ENCODE peak calls at places on chromosome 16, in six cellular contexts. O is K562, C is A549, T is GM12878, J is HepG2, A is upper lobe of left lung. Z is an unnamed sample.

GRCh38 chr16:84194470-84195200 is 3.7 kb downstream of the ADAD2 start:
- ATAC-seq in O (no peak), C (no peak), T (peak; percentile 47), J (no peak), A (no peak), Z (no peak)

GRCh38 chr16:82368041-82368440 is 198.0 kb upstream of the MPHOSPH6 start:
- ATAC-seq in O (peak; percentile 63), C (peak; percentile 77), T (peak; percentile 62), J (peak; percentile 94), A (peak; percentile 11), Z (no peak)

GRCh38 chr16:87369796-87370719 is 13.5 kb downstream of the FBXO31 start:
- ATAC-seq in O (no peak), C (no peak), T (no peak), J (peak; percentile 22), A (peak; percentile 6), Z (no peak)

GRCh38 chr16:11629071-11630030 is 38.9 kb upstream of the SNN start:
- ATAC-seq in O (no peak), C (peak; percentile 19), T (peak; percentile 38), J (no peak), A (peak; percentile 64), Z (peak; percentile 17)

GRCh38 chr16:83520596-83520995 is 287.2 kb upstream of the HSBP1 start:
- ATAC-seq in O (no peak), C (no peak), T (no peak), J (no peak), A (no peak), Z (no peak)

GRCh38 chr16:83187404-83187803 is 560.6 kb downstream of the CDH13 start:
- ATAC-seq in O (no peak), C (no peak), T (peak; percentile 27), J (no peak), A (no peak), Z (no peak)

GRCh38 chr16:84687715-84688114 is 12.1 kb upstream of the USP10 start:
- ATAC-seq in O (no peak), C (no peak), T (peak; percentile 96), J (no peak), A (no peak), Z (no peak)

GRCh38 chr16:10598157-10598556 is 17.8 kb upstream of the EMP2 start:
- ATAC-seq in O (no peak), C (no peak), T (no peak), J (no peak), A (no peak), Z (peak; percentile 49)

GRCh38 chr16:50367777-50368409 is 895 bp downstream of the BRD7 start:
- ATAC-seq in O (no peak), C (no peak), T (no peak), J (no peak), A (no peak), Z (no peak)

GRCh38 chr16:70717817-70718216 is 32.0 kb upstream of the MTSS2 start:
- ATAC-seq in O (no peak), C (no peak), T (no peak), J (no peak), A (no peak), Z (no peak)

GRCh38 chr16:2482181-2483107 is 7.5 kb downstream of the TBC1D24 start:
- ATAC-seq in O (no peak), C (no peak), T (no peak), J (no peak), A (peak; percentile 78), Z (peak; percentile 88)

GRCh38 chr16:8885674-8886592 is 3.8 kb downstream of the LITAFD start:
- ATAC-seq in O (no peak), C (peak; percentile 41), T (peak; percentile 34), J (peak; percentile 45), A (peak; percentile 4), Z (no peak)

GRCh38 chr16:11190585-11191565 is 65.1 kb downstream of the SOCS1 start:
- ATAC-seq in O (no peak), C (no peak), T (peak; percentile 41), J (no peak), A (no peak), Z (no peak)

GRCh38 chr16:68539704-68540370 is 746 bp downstream of the ZFP90 start:
- ATAC-seq in O (no peak), C (peak; percentile 65), T (peak; percentile 66), J (peak; percentile 53), A (peak; percentile 32), Z (peak; percentile 15)

GRCh38 chr16:88720396-88720970 is 14.2 kb downstream of the CTU2 start:
- ATAC-seq in O (no peak), C (no peak), T (no peak), J (no peak), A (no peak), Z (no peak)

GRCh38 chr16:24036614-24037013 is 200.8 kb downstream of the PRKCB start:
- ATAC-seq in O (peak; percentile 68), C (peak; percentile 91), T (peak; percentile 69), J (peak; percentile 81), A (peak; percentile 65), Z (no peak)

GRCh38 chr16:59645194-59645593 is 911.1 kb upstream of the GOT2 start:
- ATAC-seq in O (no peak), C (no peak), T (no peak), J (no peak), A (no peak), Z (no peak)

GRCh38 chr16:1045363-1046270 is 26.9 kb upstream of the SSTR5 start:
- ATAC-seq in O (no peak), C (no peak), T (no peak), J (peak; percentile 17), A (peak; percentile 13), Z (no peak)

GRCh38 chr16:81921415-81921814 is 89.9 kb downstream of the SDR42E1 start:
- ATAC-seq in O (no peak), C (no peak), T (no peak), J (no peak), A (no peak), Z (peak; percentile 61)

GRCh38 chr16:76360384-76360783 is 83.2 kb downstream of the CNTNAP4 start:
- ATAC-seq in O (no peak), C (no peak), T (no peak), J (no peak), A (no peak), Z (no peak)

GRCh38 chr16:79838860-79839259 is 238.3 kb upstream of the MAF start:
- ATAC-seq in O (no peak), C (no peak), T (no peak), J (peak; percentile 74), A (peak; percentile 35), Z (no peak)

GRCh38 chr16:12584488-12585233 is 219.0 kb downstream of the CPPED1 start:
- ATAC-seq in O (no peak), C (no peak), T (no peak), J (peak; percentile 52), A (no peak), Z (no peak)

GRCh38 chr16:12229759-12230594 is 253.4 kb downstream of the SNX29 start:
- ATAC-seq in O (no peak), C (no peak), T (no peak), J (peak; percentile 76), A (no peak), Z (peak; percentile 37)

GRCh38 chr16:1923299-1924034 is 5.3 kb upstream of the HS3ST6 start:
- ATAC-seq in O (peak; percentile 63), C (peak; percentile 90), T (peak; percentile 23), J (peak; percentile 52), A (peak; percentile 45), Z (peak; percentile 57)

GRCh38 chr16:28534542-28535373 is 4.0 kb downstream of the NUPR1 start:
- ATAC-seq in O (no peak), C (no peak), T (no peak), J (no peak), A (peak; percentile 64), Z (peak; percentile 58)

GRCh38 chr16:89972244-89973234 is 24.0 kb downstream of the DEF8 start:
- ATAC-seq in O (peak; percentile 91), C (peak; percentile 96), T (peak; percentile 91), J (peak; percentile 85), A (peak; percentile 99), Z (peak; percentile 99)
- TF ChIP-seq CTCF in O (no peak), C (no peak), T (no peak), J (peak; percentile 31), A (peak; percentile 44), Z (peak; percentile 45)

DNA sequence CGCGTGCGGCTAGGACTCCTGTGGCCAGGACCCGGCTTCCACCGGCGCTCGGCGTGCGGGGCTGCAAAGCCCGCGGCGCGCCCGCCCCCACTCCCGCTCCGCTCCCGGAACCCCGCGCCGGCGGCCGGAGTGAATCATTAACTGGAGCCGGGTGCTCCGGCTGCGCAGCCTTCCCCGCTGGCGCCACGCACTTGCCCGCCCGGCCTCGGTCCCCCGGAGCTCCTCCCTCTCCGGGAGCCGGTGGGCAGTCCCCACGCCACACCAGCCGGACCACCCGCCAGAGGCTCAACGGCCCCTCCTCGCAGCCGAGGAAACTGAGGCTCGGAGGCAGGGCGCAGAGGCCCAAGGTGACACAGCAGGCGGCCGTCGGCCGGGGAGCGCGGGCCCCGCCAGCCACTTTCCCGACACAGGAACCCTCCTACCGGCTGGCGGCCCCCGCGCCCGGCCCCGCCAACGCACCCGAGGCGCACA is 580 bp downstream of the BCAR1 start:
- ATAC-seq in O (peak; percentile 59), C (peak; percentile 51), T (peak; percentile 56), J (peak; percentile 63), A (peak; percentile 58), Z (peak; percentile 21)
- TF ChIP-seq POLR2A in O (no peak), C (no peak), T (no peak), J (peak; percentile 50), A (no peak), Z (no peak)

DNA sequence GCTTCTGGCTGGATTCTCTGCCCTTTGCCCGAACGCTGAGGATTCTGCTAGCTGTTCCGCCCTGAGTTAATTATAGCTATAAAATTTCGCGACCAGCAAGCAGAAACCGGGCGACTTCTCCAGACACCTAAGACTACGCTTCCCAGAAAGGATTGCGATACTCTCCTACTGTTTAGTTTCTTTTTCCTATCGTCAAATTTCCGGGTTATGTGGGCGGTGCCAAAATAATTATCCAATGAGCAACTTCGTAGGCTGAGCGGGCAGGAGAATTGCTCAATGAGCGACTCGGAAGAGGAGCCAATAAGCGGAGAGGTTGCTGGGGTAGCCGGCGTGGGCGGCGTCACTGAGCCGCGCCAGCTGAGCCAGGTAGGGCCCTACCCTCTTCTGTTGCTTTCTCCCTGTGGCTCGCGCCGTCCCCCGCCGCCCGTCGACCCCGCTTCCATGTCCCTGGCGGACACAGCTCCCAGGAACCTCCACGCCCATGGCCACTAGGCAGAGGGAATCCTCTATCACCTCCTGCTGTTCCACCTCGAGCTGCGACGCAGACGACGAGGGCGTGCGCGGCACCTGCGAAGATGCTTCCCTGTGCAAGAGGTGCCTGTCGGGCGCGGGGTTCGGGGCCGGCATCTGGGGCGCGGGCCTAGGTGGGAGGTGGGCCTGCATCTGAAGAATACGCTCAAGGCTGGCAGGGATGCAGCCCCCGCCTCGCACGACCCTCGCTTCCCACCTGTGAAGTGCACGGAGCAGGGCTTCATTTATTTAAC is at the start of gene LCMT1:
- ATAC-seq in O (peak; percentile 88), C (peak; percentile 91), T (peak; percentile 87), J (peak; percentile 89), A (peak; percentile 90), Z (peak; percentile 93)
- TF ChIP-seq EP300 in O (no peak), C (no peak), T (no peak), J (peak; percentile 16), A (no peak), Z (no peak)

GRCh38 chr16:31478956-31479355 is 4.0 kb upstream of the SLC5A2 start:
- ATAC-seq in O (no peak), C (no peak), T (no peak), J (no peak), A (no peak), Z (no peak)

GRCh38 chr16:31475949-31476304 is 4.0 kb downstream of the TGFB1I1 start:
- ATAC-seq in O (no peak), C (no peak), T (no peak), J (no peak), A (no peak), Z (no peak)

GRCh38 chr16:31476305-31477219 is 4.6 kb downstream of the TGFB1I1 start:
- ATAC-seq in O (peak; percentile 78), C (no peak), T (peak; percentile 87), J (peak; percentile 63), A (peak; percentile 76), Z (no peak)

GRCh38 chr16:31479752-31480151 is 3.2 kb upstream of the SLC5A2 start:
- ATAC-seq in O (no peak), C (no peak), T (no peak), J (no peak), A (no peak), Z (no peak)

GRCh38 chr16:31477220-31478216 is 5.4 kb upstream of the SLC5A2 start:
- ATAC-seq in O (peak; percentile 90), C (no peak), T (peak; percentile 64), J (peak; percentile 91), A (peak; percentile 44), Z (no peak)
- TF ChIP-seq CTCF in O (peak; percentile 79), C (no peak), T (no peak), J (peak; percentile 86), A (peak; percentile 70), Z (peak; percentile 19)